ENCODE peak calls at places on chromosomes 7 and 10, in six cellular contexts. J, I, S, C, K and N are unnamed samples.

GRCh38 chr10:17516376-17516775 is 62.0 kb upstream of the ST8SIA6 start:
- DNase-seq in J (no peak), I (no peak), S (no peak), C (no peak), K (no peak), N (no peak)

GRCh38 chr10:133445751-133446708 is 7.7 kb upstream of the SCART1 start:
- DNase-seq in J (no peak), I (no peak), S (no peak), C (no peak), K (no peak), N (no peak)

GRCh38 chr7:137984181-137985041 is 17.5 kb downstream of the CREB3L2 start:
- DNase-seq in J (no peak), I (no peak), S (no peak), C (no peak), K (no peak), N (peak; percentile 39)

GRCh38 chr10:131261890-131262289 is 49.6 kb downstream of the TCERG1L start:
- DNase-seq in J (no peak), I (no peak), S (no peak), C (no peak), K (no peak), N (no peak)

GRCh38 chr10:50556238-50557120 is 67.3 kb downstream of the SGMS1 start:
- DNase-seq in J (no peak), I (no peak), S (no peak), C (no peak), K (no peak), N (no peak)

GRCh38 chr10:70162892-70163201 is 7.5 kb downstream of the SAR1A start:
- DNase-seq in J (no peak), I (no peak), S (no peak), C (peak; percentile 43), K (no peak), N (no peak)

GRCh38 chr7:141433698-141434097 is 117.5 kb upstream of the AGK start:
- DNase-seq in J (no peak), I (no peak), S (no peak), C (no peak), K (no peak), N (no peak)

GRCh38 chr7:111005445-111005844 is 85.5 kb upstream of the LRRN3 start:
- DNase-seq in J (no peak), I (no peak), S (no peak), C (no peak), K (no peak), N (no peak)

GRCh38 chr10:130301026-130301892 is 165.1 kb downstream of the GLRX3 start:
- DNase-seq in J (no peak), I (no peak), S (no peak), C (no peak), K (no peak), N (no peak)

GRCh38 chr7:134320201-134320600 is 3.5 kb upstream of the SLC35B4 start:
- DNase-seq in J (no peak), I (no peak), S (no peak), C (no peak), K (no peak), N (no peak)

GRCh38 chr10:112959207-112959838 is 9.3 kb downstream of the TCF7L2 start:
- DNase-seq in J (no peak), I (no peak), S (peak; percentile 82), C (no peak), K (no peak), N (no peak)

GRCh38 chr10:77837248-77837924 is 89.2 kb downstream of the DLG5 start:
- DNase-seq in J (peak; percentile 83), I (peak; percentile 62), S (no peak), C (peak; percentile 68), K (peak; percentile 71), N (no peak)

GRCh38 chr10:103197177-103197576 is 4.1 kb upstream of the NT5C2 start:
- DNase-seq in J (no peak), I (no peak), S (peak; percentile 37), C (no peak), K (no peak), N (peak; percentile 78)

GRCh38 chr7:2269468-2270460 is 27.7 kb downstream of the NUDT1 start:
- DNase-seq in J (no peak), I (no peak), S (no peak), C (no peak), K (peak; percentile 65), N (peak; percentile 35)

GRCh38 chr10:31017534-31018361 is 13.9 kb downstream of the ZNF438 start:
- DNase-seq in J (no peak), I (no peak), S (no peak), C (no peak), K (no peak), N (no peak)

GRCh38 chr7:118053353-118053752 is 130.6 kb upstream of the LSM8 start:
- DNase-seq in J (no peak), I (no peak), S (no peak), C (no peak), K (no peak), N (no peak)

DNA sequence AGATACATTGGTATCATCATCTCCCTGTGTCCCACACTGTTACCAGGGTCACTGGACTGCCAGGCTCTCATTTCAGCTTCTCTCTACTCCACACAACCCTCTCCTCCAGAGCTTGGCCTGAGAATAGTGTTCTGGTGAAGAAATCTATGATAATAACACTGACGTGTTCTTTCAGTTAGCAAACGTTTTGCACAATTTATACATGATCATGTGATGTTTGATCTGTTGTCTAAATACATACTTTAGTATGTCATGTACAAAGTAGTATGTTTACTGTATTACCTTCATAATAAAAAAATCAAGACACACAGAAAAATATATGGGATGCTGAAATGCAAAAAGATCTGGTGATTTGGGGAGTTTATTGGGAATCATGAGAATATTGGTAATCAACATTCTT is 5.0 kb downstream of the SLC16A9 start:
- DNase-seq in J (no peak), I (no peak), S (no peak), C (no peak), K (no peak), N (no peak)
- TF ChIP-seq ZNF274 in J (no peak), I (no peak), S (no peak), C (no peak), K (no peak), N (no peak)

DNA sequence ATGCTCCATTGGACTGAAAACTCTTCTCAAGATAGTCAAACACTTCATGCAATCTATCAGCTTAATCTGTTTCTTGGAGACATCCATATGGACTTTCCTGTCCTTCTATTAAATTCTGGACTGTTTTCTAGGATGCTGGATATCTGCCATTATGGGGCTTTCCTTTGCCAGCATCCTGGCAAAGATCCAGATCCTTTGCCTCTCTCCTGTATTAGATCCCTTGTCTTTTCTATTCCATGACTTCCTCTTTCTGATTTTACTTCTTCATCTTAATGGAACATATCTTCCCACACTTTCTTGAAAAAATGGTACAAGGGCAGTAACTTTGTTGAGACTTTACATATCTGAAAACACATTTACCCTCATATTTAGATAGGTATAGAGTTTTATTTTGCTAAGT is 35.9 kb upstream of the SKAP2 start:
- DNase-seq in J (no peak), I (no peak), S (no peak), C (no peak), K (no peak), N (no peak)
- TF ChIP-seq ZNF274 in J (no peak), I (no peak), S (no peak), C (no peak), K (no peak), N (no peak)

GRCh38 chr7:11713352-11713751 is 118.6 kb downstream of the THSD7A start:
- DNase-seq in J (no peak), I (no peak), S (no peak), C (no peak), K (no peak), N (no peak)

GRCh38 chr7:11714205-11714604 is 117.8 kb downstream of the THSD7A start:
- DNase-seq in J (no peak), I (no peak), S (no peak), C (no peak), K (no peak), N (no peak)

GRCh38 chr7:11710392-11710791 is 121.6 kb downstream of the THSD7A start:
- DNase-seq in J (no peak), I (no peak), S (no peak), C (no peak), K (no peak), N (no peak)

GRCh38 chr7:11714676-11715075 is 117.3 kb downstream of the THSD7A start:
- DNase-seq in J (no peak), I (no peak), S (no peak), C (no peak), K (no peak), N (no peak)

GRCh38 chr7:11716185-11716584 is 115.8 kb downstream of the THSD7A start:
- DNase-seq in J (no peak), I (no peak), S (peak; percentile 16), C (no peak), K (no peak), N (no peak)
- TF ChIP-seq ZNF274 in J (no peak), I (no peak), S (no peak), C (no peak), K (no peak), N (no peak)

GRCh38 chr7:100176096-100176835 is 915 bp downstream of the GPC2 start:
- DNase-seq in J (no peak), I (no peak), S (no peak), C (no peak), K (no peak), N (no peak)
- TF ChIP-seq ZNF274 in J (no peak), I (no peak), S (no peak), C (no peak), K (no peak), N (no peak)

DNA sequence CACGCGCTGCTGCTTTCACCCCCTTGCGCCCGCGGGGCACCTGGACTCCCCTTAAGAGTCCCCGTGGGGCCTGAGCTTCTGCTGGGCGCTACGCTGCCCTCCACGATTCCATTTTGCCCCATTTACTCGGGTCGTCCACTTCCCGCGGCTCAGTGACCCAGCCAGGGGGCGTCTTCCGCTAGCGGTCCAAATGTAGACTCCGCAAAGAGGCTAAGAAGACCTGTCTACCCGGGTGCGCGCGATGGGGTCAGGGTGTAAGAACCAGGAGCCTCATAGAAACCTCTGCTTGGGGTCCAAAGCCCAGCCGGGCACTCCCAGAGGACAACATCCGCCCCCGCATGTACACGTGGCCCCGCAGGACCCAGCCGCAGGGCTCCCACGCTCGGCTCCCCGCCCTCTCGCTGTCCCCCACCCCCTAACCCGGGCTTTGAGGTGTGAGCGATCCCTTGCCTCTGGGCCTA is 5.2 kb upstream of the HMX2 start:
- DNase-seq in J (peak; percentile 71), I (no peak), S (no peak), C (no peak), K (no peak), N (no peak)
- TF ChIP-seq ZNF274 in J (no peak), I (no peak), S (no peak), C (no peak), K (no peak), N (no peak)

GRCh38 chr10:24971374-24971773 is 19.0 kb upstream of the PRTFDC1 start:
- DNase-seq in J (no peak), I (no peak), S (no peak), C (no peak), K (no peak), N (no peak)
- TF ChIP-seq ZNF274 in J (no peak), I (no peak), S (no peak), C (no peak), K (no peak), N (no peak)

DNA sequence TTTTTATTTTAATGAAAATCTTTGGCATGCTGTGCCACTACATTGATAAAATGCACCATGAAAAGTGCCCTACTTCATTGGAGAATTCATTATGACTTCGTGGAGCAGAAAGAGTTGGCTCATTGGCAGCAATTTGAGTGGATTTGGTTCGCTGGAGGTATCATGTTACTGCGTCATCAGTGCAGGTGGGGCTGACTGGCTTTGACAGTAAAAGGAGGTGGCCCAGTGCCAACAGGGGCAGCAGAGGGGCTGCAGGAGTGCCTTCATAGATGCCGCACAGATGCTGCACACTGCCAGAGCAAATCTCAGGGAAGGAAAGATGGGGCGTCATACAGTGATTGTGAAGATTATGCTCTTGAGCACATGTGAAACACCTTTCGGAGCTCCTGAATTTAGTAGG is 22.2 kb downstream of the FZD1 start:
- DNase-seq in J (no peak), I (no peak), S (no peak), C (no peak), K (no peak), N (no peak)
- TF ChIP-seq ZNF274 in J (no peak), I (no peak), S (no peak), C (no peak), K (no peak), N (no peak)